ENCODE peak calls at places on chromosomes 7 and 10, in five cellular contexts. J is BE2C; Q is CD8-positive, alpha-beta memory T cell; N is psoas muscle; L is CD4-positive, CD25-positive, alpha-beta regulatory T cell. C is an unnamed sample. For H3K4me1, the result is how much of the 10 kb centered on the place peaks cover.

GRCh38 chr7:64870656-64871055 is 32.4 kb upstream of the ZNF273 start:
- DNase-seq in J (no peak), Q (no peak), N (no peak), L (no peak), C (no peak)

GRCh38 chr7:26891400-26892355 is 27.3 kb upstream of the SKAP2 start:
- DNase-seq in J (no peak), Q (no peak), N (no peak), L (no peak), C (no peak)

GRCh38 chr10:78336402-78336791 is 302.7 kb downstream of the RPS24 start:
- DNase-seq in J (no peak), Q (no peak), N (no peak), L (no peak), C (no peak)

GRCh38 chr7:116715087-116715486 is 43.1 kb downstream of the MET start:
- DNase-seq in J (no peak), Q (no peak), N (no peak), L (no peak), C (no peak)

GRCh38 chr7:42145539-42145938 is 91.5 kb downstream of the GLI3 start:
- DNase-seq in J (no peak), Q (no peak), N (no peak), L (no peak), C (no peak)

GRCh38 chr7:99000196-99000903 is 122.0 kb downstream of the TRRAP start:
- DNase-seq in J (no peak), Q (no peak), N (no peak), L (no peak), C (no peak)

GRCh38 chr7:28602282-28602681 is 190.0 kb downstream of the CREB5 start:
- DNase-seq in J (no peak), Q (no peak), N (no peak), L (no peak), C (no peak)

GRCh38 chr10:51876528-51876927 is 177.1 kb upstream of the CSTF2T start:
- DNase-seq in J (no peak), Q (no peak), N (no peak), L (no peak), C (no peak)

GRCh38 chr10:16952010-16952550 is 134.9 kb upstream of the RSU1 start:
- DNase-seq in J (no peak), Q (no peak), N (no peak), L (no peak), C (no peak)

GRCh38 chr7:26555971-26556830 is 264.5 kb downstream of the SNX10 start:
- DNase-seq in J (no peak), Q (no peak), N (no peak), L (no peak), C (no peak)

GRCh38 chr10:6058677-6059475 is 3.3 kb downstream of the IL2RA start:
- DNase-seq in J (no peak), Q (no peak), N (no peak), L (peak), C (no peak)

GRCh38 chr7:145863-146262 is 46.5 kb upstream of the FAM20C start:
- DNase-seq in J (no peak), Q (no peak), N (no peak), L (no peak), C (no peak)

GRCh38 chr7:115230882-115231508 is 309.1 kb downstream of the MDFIC start:
- DNase-seq in J (peak), Q (peak), N (no peak), L (peak), C (no peak)

GRCh38 chr10:101777085-101777856 is 1.4 kb upstream of the FGF8 start:
- DNase-seq in J (no peak), Q (no peak), N (no peak), L (no peak), C (no peak)

GRCh38 chr7:101792051-101792651 is 25.3 kb upstream of the CUX1 start:
- DNase-seq in J (peak), Q (no peak), N (peak), L (no peak), C (no peak)

GRCh38 chr7:47509571-47509970 is 72.3 kb downstream of the TNS3 start:
- DNase-seq in J (no peak), Q (no peak), N (no peak), L (no peak), C (peak)

GRCh38 chr10:28269842-28270456 is 32.9 kb downstream of the MPP7 start:
- DNase-seq in J (no peak), Q (no peak), N (no peak), L (no peak), C (no peak)

GRCh38 chr7:100825215-100825671 is 2.1 kb downstream of the EPHB4 start:
- DNase-seq in J (no peak), Q (no peak), N (peak), L (no peak), C (no peak)

GRCh38 chr10:45220985-45221384 is 94.4 kb downstream of the OR13A1 start:
- DNase-seq in J (no peak), Q (no peak), N (no peak), L (no peak), C (no peak)

GRCh38 chr7:96120856-96121255 is 201.0 kb downstream of the SLC25A13 start:
- DNase-seq in J (no peak), Q (no peak), N (no peak), L (no peak), C (no peak)

GRCh38 chr10:107689318-107689717 is 524.8 kb upstream of the SORCS1 start:
- DNase-seq in J (no peak), Q (no peak), N (no peak), L (no peak), C (no peak)

GRCh38 chr10:119090968-119091367 is 10.4 kb upstream of the EIF3A start:
- DNase-seq in J (no peak), Q (peak), N (no peak), L (peak), C (peak)

GRCh38 chr10:119095648-119096047 is 8.3 kb upstream of the DENND10 start:
- DNase-seq in J (no peak), Q (no peak), N (no peak), L (peak), C (no peak)

GRCh38 chr10:119087271-119087897 is 6.8 kb upstream of the EIF3A start:
- DNase-seq in J (peak), Q (no peak), N (no peak), L (no peak), C (no peak)

DNA sequence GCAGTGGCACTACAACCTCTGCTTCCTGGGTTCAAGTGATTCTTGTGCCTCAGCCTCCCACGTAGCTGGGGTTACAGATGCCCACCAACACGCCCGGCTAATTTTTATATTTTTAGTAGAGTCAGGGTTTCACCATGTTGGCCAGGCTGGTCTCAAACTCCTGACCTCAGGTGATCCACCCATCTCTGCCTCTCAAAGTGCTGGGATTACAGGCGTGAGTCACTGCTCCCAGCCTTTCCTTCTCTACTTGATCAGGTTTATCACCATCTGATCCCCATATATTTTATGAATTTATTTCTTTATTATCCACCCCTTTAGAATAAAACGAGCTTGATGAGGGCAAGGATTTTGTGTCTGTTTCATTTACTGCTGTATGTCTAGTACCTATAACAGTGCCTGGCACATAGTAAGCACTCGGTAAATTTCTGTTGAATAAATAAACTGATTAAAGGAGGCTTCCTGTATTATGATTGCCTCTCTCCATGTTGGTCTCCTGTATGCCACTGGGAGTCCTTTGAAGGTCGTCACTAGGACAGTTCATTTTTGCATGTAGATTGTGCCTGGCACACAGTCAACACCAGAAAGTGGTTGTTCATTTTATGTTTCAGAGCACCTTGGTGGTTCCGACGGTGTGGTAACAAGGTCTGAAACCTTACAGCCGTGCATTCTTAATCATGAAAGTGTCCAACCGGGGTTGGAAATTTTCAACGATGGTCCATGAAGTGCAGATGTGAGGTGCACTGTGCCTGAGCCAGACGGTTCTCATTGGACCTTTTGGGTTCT is 9.6 kb upstream of the EIF3A start:
- DNase-seq in J (no peak), Q (peak), N (no peak), L (peak), C (peak)
- H3K4me1 ChIP-seq in J (under half), Q (under half), N (under half), L (under half), C (under half)

GRCh38 chr7:149562602-149563001 is 65.0 kb upstream of the ZNF746 start:
- DNase-seq in J (no peak), Q (no peak), N (no peak), L (no peak), C (no peak)

GRCh38 chr7:149559711-149560110 is 62.1 kb upstream of the ZNF746 start:
- DNase-seq in J (no peak), Q (no peak), N (no peak), L (no peak), C (no peak)

GRCh38 chr7:149561072-149561471 is 63.5 kb upstream of the ZNF746 start:
- DNase-seq in J (no peak), Q (no peak), N (no peak), L (no peak), C (no peak)

GRCh38 chr7:149552778-149553177 is 55.2 kb upstream of the ZNF746 start:
- DNase-seq in J (no peak), Q (no peak), N (no peak), L (no peak), C (no peak)

DNA sequence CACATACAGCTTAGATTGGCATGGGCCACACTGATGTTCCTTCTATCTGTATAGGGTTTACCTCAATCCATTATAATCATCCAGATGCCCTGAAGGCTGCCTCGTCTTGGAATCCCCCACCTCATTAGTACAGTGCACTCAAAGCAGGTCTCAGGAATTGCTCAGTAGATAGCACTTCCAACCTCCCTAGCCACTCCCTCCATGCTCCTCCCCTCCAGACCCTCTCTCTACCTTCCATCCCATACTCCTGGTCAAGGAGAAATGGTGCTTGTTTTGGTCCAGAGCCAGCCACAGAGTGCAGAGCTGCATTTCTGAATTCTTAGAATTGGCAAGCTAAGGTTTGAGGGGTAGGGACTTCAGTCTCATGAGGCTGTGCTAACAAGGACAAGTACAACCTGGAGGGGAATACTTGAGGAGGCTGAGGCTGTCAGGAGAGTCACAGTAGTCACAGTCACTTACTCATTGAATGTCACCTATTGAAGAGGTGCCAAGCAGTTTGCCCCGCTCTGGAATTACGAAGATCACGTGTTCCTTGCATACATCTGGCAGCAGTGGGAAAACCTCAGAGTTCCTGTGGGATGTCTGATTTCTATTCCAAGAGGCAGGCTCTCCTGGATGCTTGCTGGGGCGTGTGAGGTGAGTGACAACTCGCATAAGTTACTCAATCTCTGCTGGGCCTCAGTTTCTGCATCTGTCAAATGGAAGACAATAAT is 60.7 kb upstream of the ZNF746 start:
- DNase-seq in J (no peak), Q (no peak), N (no peak), L (no peak), C (no peak)
- H3K4me1 ChIP-seq in J (under half), Q (under half), N (under half), L (under half), C (under half)

DNA sequence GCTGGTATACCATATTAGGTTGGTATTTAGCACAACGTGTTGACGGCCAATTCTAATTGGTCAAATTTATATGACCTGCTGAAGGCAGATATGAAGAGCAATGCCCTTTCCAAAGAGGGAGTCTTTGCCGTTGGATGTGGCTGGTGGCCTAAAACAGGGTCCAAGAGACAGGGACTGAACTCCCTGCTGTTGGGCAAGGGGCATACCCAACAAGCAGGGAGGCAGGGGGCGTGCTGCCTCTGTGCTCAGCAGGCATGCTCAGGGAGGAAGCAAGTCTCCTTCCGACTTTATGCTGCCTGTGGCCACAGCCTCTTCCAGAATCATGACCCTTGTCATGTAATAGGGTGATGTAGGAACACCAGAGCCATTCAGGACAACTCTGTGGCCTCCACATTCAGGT is 167.7 kb upstream of the NPVF start:
- DNase-seq in J (no peak), Q (no peak), N (no peak), L (no peak), C (no peak)
- H3K4me1 ChIP-seq in J (under half), Q (under half), N (under half), L (under half), C (under half)

GRCh38 chr10:68333905-68334431 is 1.2 kb upstream of the PBLD start:
- DNase-seq in J (no peak), Q (no peak), N (no peak), L (peak), C (no peak)
- H3K4me1 ChIP-seq in J (under half), Q (under half), N (under half), L (under half), C (under half)

DNA sequence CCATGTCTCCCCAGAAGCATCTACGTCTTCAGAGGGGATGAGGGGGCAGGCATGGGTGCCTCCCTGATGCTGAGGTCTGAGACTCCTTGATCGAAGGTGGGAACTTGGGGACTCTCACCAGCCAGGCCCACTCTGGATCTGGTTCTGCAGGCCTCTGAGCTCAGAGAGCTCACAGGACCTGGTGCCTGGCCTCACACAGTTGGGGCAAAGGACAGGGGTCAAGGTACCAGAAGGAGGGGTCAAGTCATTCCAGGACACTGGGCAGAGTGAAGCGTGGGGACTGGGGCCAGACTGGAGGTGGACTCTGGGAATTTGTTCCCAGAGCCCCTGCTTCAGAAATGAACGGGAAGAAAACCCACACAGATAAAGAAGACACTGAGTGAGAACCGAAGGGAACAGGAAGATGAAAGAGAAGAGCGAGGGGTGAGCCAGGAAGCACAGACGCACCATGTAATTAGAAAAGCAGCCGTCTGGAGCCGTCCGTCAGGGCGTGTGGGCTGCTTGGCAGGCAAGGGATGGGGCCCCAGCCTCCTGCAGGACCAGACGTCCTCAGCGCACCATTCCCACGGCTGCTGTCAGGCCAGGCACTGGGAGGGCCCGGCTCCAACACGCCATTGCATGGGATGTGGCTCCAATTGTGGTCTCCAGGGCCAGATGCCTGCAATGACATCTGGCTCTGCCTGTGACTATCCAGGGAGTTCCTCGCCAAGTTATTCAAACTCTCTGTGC is 47.7 kb downstream of the ZCCHC24 start:
- DNase-seq in J (peak), Q (no peak), N (peak), L (no peak), C (no peak)
- H3K4me1 ChIP-seq in J (under half), Q (under half), N (half or more), L (under half), C (under half)

GRCh38 chr10:72333111-72334012 is 21.4 kb downstream of the DNAJB12 start:
- DNase-seq in J (no peak), Q (no peak), N (no peak), L (no peak), C (peak)
- H3K4me1 ChIP-seq in J (half or more), Q (half or more), N (half or more), L (half or more), C (under half)

GRCh38 chr7:151088019-151088855 is 2.0 kb downstream of the AGAP3 start:
- DNase-seq in J (no peak), Q (no peak), N (no peak), L (no peak), C (peak)

GRCh38 chr7:151088856-151089699 is 2.8 kb downstream of the AGAP3 start:
- DNase-seq in J (peak), Q (no peak), N (peak), L (no peak), C (peak)

GRCh38 chr7:151091003-151091402 is 4.7 kb downstream of the AGAP3 start:
- DNase-seq in J (no peak), Q (no peak), N (no peak), L (no peak), C (peak)

GRCh38 chr7:151091431-151091830 is 5.2 kb downstream of the AGAP3 start:
- DNase-seq in J (peak), Q (no peak), N (no peak), L (no peak), C (peak)

DNA sequence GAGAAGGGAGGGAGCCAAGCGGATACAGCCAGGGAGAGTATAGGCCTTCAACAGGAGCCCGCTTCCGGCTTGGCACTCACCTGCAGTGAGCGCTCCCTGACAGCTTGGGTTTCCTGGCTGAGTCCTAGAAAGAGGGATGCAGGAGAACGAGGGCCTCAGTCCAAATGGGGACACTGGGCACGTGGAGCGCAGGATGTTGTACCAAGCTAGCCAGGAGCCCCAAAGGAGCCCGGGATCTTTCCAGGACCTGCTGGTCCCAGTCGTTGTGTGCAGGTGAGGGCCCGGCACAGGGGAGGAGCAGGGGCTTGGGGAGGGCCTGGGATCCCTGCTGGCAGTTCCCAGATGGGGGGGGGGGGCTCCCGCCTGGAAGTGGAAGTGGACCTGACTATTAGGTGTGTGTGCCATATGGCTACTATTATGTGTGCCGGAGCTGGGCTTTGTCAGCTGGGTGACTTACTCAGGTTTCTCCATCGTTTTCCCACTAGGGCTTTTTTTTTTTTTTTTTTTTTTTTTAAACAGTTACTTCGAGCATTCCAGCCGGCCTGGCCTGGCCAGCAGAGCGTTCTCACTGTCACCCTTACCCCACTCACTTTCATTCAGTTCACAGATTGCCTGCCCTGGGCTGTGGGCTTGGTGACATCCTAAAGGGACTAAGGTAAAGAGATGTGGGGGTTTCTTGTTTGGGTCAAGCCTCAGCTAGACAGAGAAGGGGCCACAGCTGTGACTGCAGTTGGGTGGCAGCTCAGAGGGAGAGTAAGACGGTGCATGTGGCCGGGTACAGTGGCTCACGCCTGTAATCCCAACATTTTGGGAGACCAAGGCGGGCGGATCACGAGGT is 3.8 kb downstream of the AGAP3 start:
- DNase-seq in J (no peak), Q (no peak), N (no peak), L (no peak), C (no peak)
- H3K4me1 ChIP-seq in J (under half), Q (under half), N (under half), L (under half), C (under half)

GRCh38 chr7:30869794-30870491 is 41.7 kb upstream of the AQP1 start:
- DNase-seq in J (peak), Q (no peak), N (no peak), L (no peak), C (no peak)
- H3K4me1 ChIP-seq in J (under half), Q (under half), N (under half), L (under half), C (under half)

C was measured in mucosa of descending colon.